ENCODE peak calls at places on chromosome 20, in six cellular contexts. C is H54, A is heart right ventricle, U is neuronal stem cell, F is IMR-90, V is RPMI8226. Y is an unnamed sample.

GRCh38 chr20:23396961-23397620 is 24.2 kb downstream of the NAPB start:
- DNase-seq in V (no peak), F (peak), U (no peak), A (no peak), C (no peak), Y (no peak)

GRCh38 chr20:47273591-47274235 is 82.8 kb downstream of the ZMYND8 start:
- DNase-seq in F (peak), V (no peak), C (no peak), A (no peak), U (no peak), Y (no peak)

GRCh38 chr20:8855315-8855714 is 213.6 kb upstream of the PLCB4 start:
- DNase-seq in A (peak), V (no peak), F (peak), U (no peak), C (no peak), Y (no peak)

GRCh38 chr20:3687655-3688054 is 5.8 kb upstream of the ADAM33 start:
- DNase-seq in A (peak), F (peak), V (no peak), U (no peak), C (peak), Y (no peak)

GRCh38 chr20:2578430-2579192 is 42.2 kb downstream of the TMC2 start:
- DNase-seq in U (no peak), F (no peak), V (peak), C (no peak), A (no peak), Y (no peak)

GRCh38 chr20:5696011-5696559 is 54.1 kb upstream of the SHLD1 start:
- DNase-seq in U (no peak), A (no peak), F (peak), C (peak), V (no peak), Y (no peak)

GRCh38 chr20:38373231-38373867 is 27.1 kb downstream of the LBP start:
- DNase-seq in C (no peak), U (no peak), F (no peak), A (peak), V (no peak), Y (no peak)

GRCh38 chr20:24872291-24873014 is 76.6 kb upstream of the CST7 start:
- DNase-seq in V (peak), A (no peak), C (no peak), U (no peak), F (no peak), Y (no peak)

GRCh38 chr20:20395087-20395486 is 27.2 kb downstream of the INSM1 start:
- DNase-seq in V (no peak), C (no peak), U (no peak), F (no peak), A (no peak), Y (no peak)

GRCh38 chr20:64237316-64237715 is 18.2 kb upstream of the PCMTD2 start:
- DNase-seq in A (no peak), U (no peak), C (no peak), F (no peak), V (no peak), Y (no peak)

GRCh38 chr20:51727872-51728271 is 40.3 kb downstream of the ATP9A start:
- DNase-seq in U (no peak), A (no peak), C (no peak), V (no peak), F (no peak), Y (no peak)

GRCh38 chr20:56875052-56875663 is 246.1 kb downstream of the TFAP2C start:
- DNase-seq in F (peak), U (no peak), V (peak), C (peak), A (no peak), Y (no peak)

GRCh38 chr20:47645632-47646031 is 139.6 kb downstream of the SULF2 start:
- DNase-seq in F (no peak), V (no peak), A (no peak), U (no peak), C (no peak), Y (no peak)

GRCh38 chr20:32651537-32651936 is 22.2 kb downstream of the C20orf203 start:
- DNase-seq in V (peak), A (no peak), U (no peak), F (no peak), C (no peak), Y (no peak)

GRCh38 chr20:52461602-52462001 is 270.0 kb upstream of the ZFP64 start:
- DNase-seq in F (no peak), C (no peak), U (no peak), A (no peak), V (no peak), Y (no peak)

GRCh38 chr20:4073852-4074741 is 58.7 kb upstream of the RNF24 start:
- DNase-seq in F (no peak), V (no peak), U (no peak), C (no peak), A (no peak), Y (no peak)

GRCh38 chr20:61728786-61729365 is 336.8 kb downstream of the TAF4 start:
- DNase-seq in A (no peak), F (no peak), U (no peak), C (no peak), V (no peak), Y (no peak)

GRCh38 chr20:53080969-53081871 is 109.1 kb downstream of the TSHZ2 start:
- DNase-seq in V (no peak), C (peak), A (no peak), U (no peak), F (peak), Y (no peak)